ENCODE peak calls at places on chromosomes 4 and X, in eight cellular contexts. O is NAMALWA; T is astrocyte of the cerebellum; D is left ventricle myocardium inferior; E is astrocyte; Q is RPMI8226; F is CD8-positive, alpha-beta T cell; V is SK-MEL-5. S is an unnamed sample.

GRCh38 chrX:127570276-127570675 is 481.9 kb downstream of the ACTRT1 start:
- DNase-seq in D (no peak), T (no peak), O (no peak), Q (no peak), E (no peak), V (no peak), F (no peak), S (no peak)

GRCh38 chr4:17494258-17494657 is 17.6 kb downstream of the QDPR start:
- DNase-seq in E (peak), V (peak), O (no peak), F (no peak), T (peak), Q (no peak), D (no peak), S (no peak)

GRCh38 chr4:168751263-168752225 is 254.7 kb downstream of the PALLD start:
- DNase-seq in F (no peak), D (no peak), T (no peak), Q (no peak), O (no peak), V (no peak), E (peak), S (no peak)

GRCh38 chrX:11125079-11125478 is 13.9 kb downstream of the HCCS start:
- DNase-seq in T (no peak), O (no peak), Q (no peak), E (no peak), V (no peak), D (no peak), F (no peak), S (no peak)

GRCh38 chr4:52638717-52639116 is 20.4 kb downstream of the USP46 start:
- DNase-seq in V (no peak), O (peak), Q (no peak), D (no peak), E (no peak), T (no peak), F (no peak), S (no peak)

GRCh38 chr4:142728209-142728608 is 117.9 kb downstream of the INPP4B start:
- DNase-seq in E (no peak), F (no peak), Q (no peak), D (no peak), V (no peak), T (no peak), O (no peak), S (no peak)

GRCh38 chr4:141339966-141340365 is 119.3 kb downstream of the ZNF330 start:
- DNase-seq in D (no peak), V (no peak), Q (no peak), F (no peak), O (no peak), T (peak), E (peak), S (no peak)

GRCh38 chr4:29559281-29559680 is 1160.9 kb upstream of the PCDH7 start:
- DNase-seq in T (no peak), Q (no peak), E (no peak), V (no peak), F (no peak), D (no peak), O (no peak), S (no peak)

GRCh38 chr4:130296448-130296847 is 1200.5 kb downstream of the C4orf33 start:
- DNase-seq in D (no peak), T (no peak), O (no peak), V (no peak), F (no peak), Q (no peak), E (no peak), S (no peak)

GRCh38 chrX:107442914-107443527 is 6.4 kb upstream of the FRMPD3 start:
- DNase-seq in V (no peak), F (no peak), D (no peak), T (no peak), O (no peak), E (no peak), Q (no peak), S (no peak)

GRCh38 chrX:153438522-153438921 is 7.3 kb downstream of the TREX2 start:
- DNase-seq in V (peak), D (no peak), E (peak), F (no peak), T (no peak), Q (peak), O (peak), S (no peak)

GRCh38 chr4:150510176-150510875 is 71.6 kb upstream of the MAB21L2 start:
- DNase-seq in V (no peak), D (no peak), E (peak), T (peak), O (no peak), F (no peak), Q (no peak), S (no peak)

GRCh38 chr4:6351246-6352000 is 81.8 kb downstream of the WFS1 start:
- DNase-seq in O (no peak), E (no peak), V (no peak), F (no peak), Q (no peak), T (no peak), D (no peak), S (no peak)

GRCh38 chrX:132146456-132146855 is 18.6 kb upstream of the FRMD7 start:
- DNase-seq in D (no peak), F (no peak), V (no peak), O (no peak), Q (no peak), E (no peak), T (no peak), S (no peak)

S was measured in heart right ventricle.